ENCODE peak calls at places on chromosomes 16 and 17, in five cellular contexts. I, T, Z, E and X are unnamed samples.

GRCh38 chr17:42519546-42520444 is 16.2 kb upstream of the NAGLU start:
- DNase-seq in I (peak; percentile 85), T (peak; percentile 96), Z (no peak), E (peak; percentile 90), X (no peak)

GRCh38 chr16:84281077-84281476 is 13.6 kb upstream of the WFDC1 start:
- DNase-seq in I (peak; percentile 81), T (no peak), Z (peak; percentile 71), E (no peak), X (no peak)

GRCh38 chr17:63285566-63285965 is 160.5 kb downstream of the CYB561 start:
- DNase-seq in I (no peak), T (no peak), Z (no peak), E (no peak), X (no peak)

GRCh38 chr17:41976142-41976768 is 9.7 kb downstream of the CNP start:
- DNase-seq in I (no peak), T (no peak), Z (no peak), E (no peak), X (no peak)

GRCh38 chr17:67573987-67574657 is 143.6 kb upstream of the NOL11 start:
- DNase-seq in I (no peak), T (no peak), Z (no peak), E (no peak), X (no peak)

GRCh38 chr17:29929006-29929543 is 953 bp downstream of the SSH2 start:
- DNase-seq in I (peak; percentile 72), T (no peak), Z (peak; percentile 22), E (no peak), X (peak; percentile 13)

GRCh38 chr17:17681187-17681743 is at the start of gene RAI1:
- DNase-seq in I (peak; percentile 91), T (peak; percentile 74), Z (peak; percentile 80), E (peak; percentile 81), X (peak; percentile 79)

GRCh38 chr17:9612016-9612415 is 33.3 kb upstream of the USP43 start:
- DNase-seq in I (no peak), T (no peak), Z (no peak), E (no peak), X (no peak)

GRCh38 chr16:57071840-57072541 is 20.4 kb upstream of the CPNE2 start:
- DNase-seq in I (no peak), T (no peak), Z (no peak), E (no peak), X (no peak)

GRCh38 chr17:82890339-82890730 is 50.5 kb upstream of the ZNF750 start:
- DNase-seq in I (no peak), T (no peak), Z (no peak), E (no peak), X (no peak)

GRCh38 chr17:350706-351435 is 1.7 kb downstream of the RPH3AL start:
- DNase-seq in I (peak; percentile 65), T (peak; percentile 86), Z (no peak), E (peak; percentile 83), X (no peak)

GRCh38 chr16:87693827-87694226 is 72.0 kb downstream of the KLHDC4 start:
- DNase-seq in I (no peak), T (no peak), Z (no peak), E (no peak), X (no peak)

GRCh38 chr17:31931781-31932180 is 5.0 kb upstream of the SUZ12 start:
- DNase-seq in I (peak; percentile 26), T (no peak), Z (no peak), E (no peak), X (no peak)

GRCh38 chr17:51499906-51500305 is 239.6 kb downstream of the UTP18 start:
- DNase-seq in I (no peak), T (no peak), Z (no peak), E (no peak), X (peak; percentile 24)

GRCh38 chr17:38958326-38958725 is 8.9 kb downstream of the FBXO47 start:
- DNase-seq in I (no peak), T (no peak), Z (no peak), E (no peak), X (no peak)

GRCh38 chr16:31386157-31386984 is 6.8 kb upstream of the ITGAD start:
- DNase-seq in I (peak; percentile 69), T (peak; percentile 37), Z (no peak), E (no peak), X (no peak)

DNA sequence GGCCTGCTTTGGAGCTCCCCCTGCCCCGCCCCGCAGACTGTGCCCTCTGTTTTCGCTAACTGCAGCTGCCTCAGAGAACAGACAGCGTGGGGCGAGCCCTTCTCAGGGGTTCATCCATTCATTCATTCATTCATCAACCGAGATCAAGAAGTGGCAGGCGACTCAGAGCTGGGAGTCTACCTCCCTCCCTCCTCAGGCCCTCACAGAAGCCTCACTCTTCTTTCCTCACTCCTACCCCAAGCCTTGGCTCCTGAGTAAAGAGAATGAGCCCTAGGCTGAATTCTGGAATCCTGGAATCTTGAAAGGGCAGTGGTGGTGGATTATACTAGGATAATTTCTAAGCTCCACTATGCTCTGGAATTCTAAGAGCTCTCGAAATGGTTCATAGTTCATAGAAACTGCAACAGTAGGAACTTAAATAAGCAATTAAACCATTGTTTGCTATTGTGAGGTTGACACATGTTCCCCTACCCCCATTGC is 2.3 kb upstream of the DLX3 start:
- DNase-seq in I (no peak), T (no peak), Z (no peak), E (no peak), X (no peak)
- H3K4me3 ChIP-seq in I (no peak overlapping the region), T (peak overlapping the region; percentile 62), Z (no peak overlapping the region), E (peak overlapping the region; percentile 66), X (peak overlapping the region; percentile 47)

GRCh38 chr17:77449908-77450741 is 309.4 kb downstream of the SEC14L1 start:
- DNase-seq in I (peak; percentile 97), T (peak; percentile 56), Z (peak; percentile 85), E (peak; percentile 86), X (peak; percentile 92)

GRCh38 chr17:77450742-77451270 is 310.0 kb downstream of the SEC14L1 start:
- DNase-seq in I (no peak), T (no peak), Z (no peak), E (no peak), X (no peak)

GRCh38 chr17:77449373-77449907 is 308.7 kb downstream of the SEC14L1 start:
- DNase-seq in I (no peak), T (no peak), Z (no peak), E (no peak), X (no peak)

GRCh38 chr17:77451894-77452852 is 311.4 kb downstream of the SEC14L1 start:
- DNase-seq in I (peak; percentile 92), T (no peak), Z (no peak), E (peak; percentile 76), X (peak; percentile 81)

DNA sequence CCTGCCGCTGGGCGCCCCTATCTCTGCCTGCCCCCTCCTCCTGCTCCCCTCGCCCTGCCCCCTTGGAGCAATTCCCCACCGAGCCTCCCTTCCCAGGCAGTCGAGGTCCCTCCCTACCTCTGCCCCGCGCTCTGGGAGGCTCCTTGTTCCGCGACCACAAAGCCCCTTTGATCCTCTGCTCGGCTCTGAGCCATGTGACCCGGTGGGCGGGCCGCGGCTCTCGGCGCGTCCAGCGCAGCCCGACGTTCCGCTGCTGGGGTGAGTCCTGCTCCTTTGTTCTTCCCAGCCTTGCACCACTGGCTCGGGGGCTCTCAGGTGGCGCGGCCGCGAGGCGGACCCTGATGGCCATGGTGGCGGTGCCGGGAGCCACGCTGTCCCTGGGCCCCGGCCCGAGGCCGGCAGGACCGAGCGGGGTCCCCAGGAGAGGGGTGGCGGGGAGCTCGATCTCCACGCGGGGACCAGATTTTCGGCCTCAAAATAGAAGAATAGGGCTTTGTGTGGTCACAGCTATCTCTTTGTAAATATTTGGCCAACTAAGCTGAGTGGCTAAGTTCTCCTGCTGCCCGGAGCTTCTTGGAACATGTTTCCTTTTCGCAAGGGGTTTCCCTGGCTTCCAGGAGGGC is 310.6 kb downstream of the SEC14L1 start:
- DNase-seq in I (peak; percentile 98), T (no peak), Z (peak; percentile 84), E (peak; percentile 77), X (peak; percentile 87)
- H3K4me1 ChIP-seq in I (peaks cover 28% of the 10 kb centered on the region), T (peaks cover 22% of the 10 kb centered on the region), Z (peaks cover 73% of the 10 kb centered on the region), E (peaks cover 86% of the 10 kb centered on the region), X (peaks cover 21% of the 10 kb centered on the region)

DNA sequence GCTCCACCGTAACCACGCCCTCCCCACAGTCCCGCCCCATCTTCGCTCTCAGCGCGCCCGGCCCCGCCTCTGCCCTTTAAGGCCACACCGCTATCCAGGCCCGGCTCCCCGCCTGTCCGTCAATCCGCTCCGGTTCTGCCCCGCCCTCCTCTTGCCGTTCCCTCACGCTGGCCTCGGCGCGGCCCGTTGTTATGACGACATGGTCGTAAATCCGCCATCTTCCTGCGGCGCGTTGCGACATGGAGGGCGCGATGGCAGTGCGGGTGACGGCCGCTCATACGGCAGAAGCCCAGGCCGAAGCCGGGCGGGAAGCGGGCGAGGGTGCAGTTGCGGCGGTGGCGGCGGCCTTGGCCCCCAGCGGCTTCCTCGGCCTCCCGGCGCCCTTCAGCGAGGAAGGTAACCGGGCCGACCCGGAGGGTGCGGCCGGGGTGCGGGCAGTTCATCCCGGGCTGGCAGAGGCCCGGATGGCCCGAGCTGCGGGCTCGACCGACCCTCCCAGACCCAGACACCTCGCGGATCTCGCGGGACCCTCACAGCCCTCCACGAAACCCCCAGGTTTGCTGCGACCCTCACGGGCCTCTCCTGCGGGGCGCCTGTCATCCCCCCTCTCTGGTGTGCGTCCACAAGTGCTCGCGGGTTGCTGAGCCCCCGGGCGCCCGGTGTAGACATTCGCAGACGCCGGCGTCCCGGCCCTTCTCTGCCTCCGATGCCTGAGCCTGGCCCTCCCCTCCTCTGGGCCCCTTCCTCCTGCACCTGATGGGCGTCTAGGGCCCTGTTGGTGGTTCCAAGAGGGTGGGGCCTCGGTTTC is at the start of gene E4F1:
- DNase-seq in I (peak; percentile 100), T (peak; percentile 97), Z (peak; percentile 94), E (peak; percentile 100), X (peak; percentile 100)
- TF ChIP-seq CTCF in I (no peak), T (no peak), Z (no peak), E (no peak), X (no peak)

DNA sequence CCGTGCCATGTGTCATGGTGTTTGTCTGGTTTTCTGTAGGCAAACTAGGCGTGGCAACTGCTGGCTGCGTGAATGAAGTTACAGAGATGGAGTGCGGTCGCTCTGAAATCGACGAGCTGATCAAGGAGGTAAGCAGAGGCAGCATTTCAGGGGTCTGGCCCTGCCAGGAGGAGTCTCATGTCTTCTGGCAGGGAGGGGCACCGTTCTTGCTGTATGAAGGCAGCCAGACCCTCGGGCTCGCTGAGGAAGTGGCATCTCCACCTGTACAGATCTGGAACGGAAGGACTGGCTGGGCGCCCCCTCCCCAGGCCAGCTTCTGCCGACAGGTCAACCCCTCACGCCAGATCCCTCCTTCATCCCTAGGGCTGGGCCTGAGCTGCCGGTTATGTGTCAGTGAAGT is 12.6 kb downstream of the IRF8 start:
- DNase-seq in I (no peak), T (no peak), Z (no peak), E (no peak), X (no peak)
- H3K4me3 ChIP-seq in I (no peak overlapping the region), T (no peak overlapping the region), Z (no peak overlapping the region), E (no peak overlapping the region), X (no peak overlapping the region)